ENCODE peak calls at places on chromosomes 11 and 22, in seven cellular contexts. F, H, S, I, L, B and O are unnamed samples.

GRCh38 chr11:117434481-117434880 is 106.8 kb downstream of the CEP164 start:
- DNase-seq in B (no peak), I (no peak), L (no peak), F (no peak), H (no peak), S (no peak), O (no peak)

GRCh38 chr22:20434773-20435172 is 2.9 kb downstream of the SCARF2 start:
- DNase-seq in H (no peak), F (no peak), I (no peak), S (no peak), L (no peak), B (no peak), O (no peak)

GRCh38 chr11:9717040-9717357 is 53.1 kb downstream of the SWAP70 start:
- DNase-seq in L (no peak), H (no peak), F (no peak), I (no peak), B (no peak), S (no peak), O (no peak)

GRCh38 chr22:43528601-43529360 is 117.0 kb downstream of the MPPED1 start:
- DNase-seq in S (no peak), L (no peak), B (no peak), I (no peak), H (no peak), F (no peak), O (no peak)

GRCh38 chr11:112285918-112286317 is 25.3 kb upstream of the PLET1 start:
- DNase-seq in F (peak; percentile 77), L (no peak), B (no peak), S (peak; percentile 55), I (no peak), H (no peak), O (no peak)

GRCh38 chr11:64226507-64227051 is 505 bp downstream of the NUDT22 start:
- DNase-seq in F (no peak), H (peak; percentile 84), S (no peak), B (no peak), I (no peak), L (no peak), O (peak; percentile 81)

GRCh38 chr11:123549901-123550619 is 104.4 kb downstream of the SCN3B start:
- DNase-seq in L (no peak), F (peak; percentile 64), S (peak; percentile 27), I (no peak), H (no peak), B (no peak), O (no peak)

GRCh38 chr11:116376547-116376946 is 396.2 kb downstream of the BUD13 start:
- DNase-seq in S (no peak), L (no peak), B (no peak), I (no peak), F (no peak), H (no peak), O (no peak)

GRCh38 chr22:30891443-30891755 is 77.2 kb downstream of the MORC2 start:
- DNase-seq in S (no peak), L (no peak), B (no peak), I (peak; percentile 43), H (no peak), F (no peak), O (no peak)

GRCh38 chr11:32072872-32073661 is 17.8 kb upstream of the RCN1 start:
- DNase-seq in H (no peak), S (no peak), I (no peak), B (no peak), L (no peak), F (no peak), O (no peak)

GRCh38 chr11:102812188-102812587 is 14.2 kb upstream of the MMP1 start:
- DNase-seq in B (no peak), L (no peak), H (no peak), F (no peak), S (no peak), I (no peak), O (no peak)
- TF ChIP-seq CTCF in B (no peak), L (no peak), H (no peak), F (no peak), S (no peak), I (no peak), O (no peak)

DNA sequence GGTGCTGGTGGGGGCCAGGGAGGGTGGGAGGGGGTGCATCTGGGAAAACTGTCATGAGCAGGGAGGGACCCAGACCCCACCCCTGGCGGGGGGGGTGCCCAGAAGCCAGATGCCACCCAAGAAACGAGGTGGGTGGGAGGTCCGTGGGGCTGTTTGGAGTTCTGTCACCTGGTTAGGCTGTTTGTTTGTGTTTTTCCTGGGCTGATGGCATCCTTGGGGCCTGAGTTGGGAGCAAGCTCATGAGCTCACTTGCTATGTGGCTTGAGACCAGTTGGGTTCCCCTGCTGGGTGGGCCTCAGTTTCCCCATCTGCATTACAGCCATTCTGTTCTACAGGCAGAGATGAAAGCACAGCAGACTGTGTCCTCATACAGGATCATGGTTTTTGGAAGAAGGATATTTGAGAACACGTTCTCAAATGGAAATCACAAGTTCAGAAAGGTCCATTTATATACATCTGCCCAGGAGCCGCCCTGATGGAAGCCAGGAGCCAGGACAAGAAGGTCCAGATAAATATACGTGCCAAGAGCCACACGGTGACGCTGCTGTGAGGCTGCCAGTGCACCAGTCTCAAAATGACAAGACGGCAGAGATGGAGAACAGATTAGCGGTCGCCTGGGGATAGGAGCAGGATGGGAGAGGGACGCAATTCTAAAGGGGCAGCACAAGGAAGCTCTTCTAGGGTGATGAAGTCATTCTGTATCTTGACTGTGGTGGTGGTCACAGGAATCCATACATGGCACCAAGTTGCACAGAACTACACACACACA is 312.9 kb downstream of the MN1 start:
- DNase-seq in L (no peak), S (no peak), H (no peak), F (no peak), I (no peak), B (no peak), O (no peak)
- TF ChIP-seq CTCF in L (no peak), S (no peak), H (no peak), F (no peak), I (no peak), B (no peak), O (no peak)

DNA sequence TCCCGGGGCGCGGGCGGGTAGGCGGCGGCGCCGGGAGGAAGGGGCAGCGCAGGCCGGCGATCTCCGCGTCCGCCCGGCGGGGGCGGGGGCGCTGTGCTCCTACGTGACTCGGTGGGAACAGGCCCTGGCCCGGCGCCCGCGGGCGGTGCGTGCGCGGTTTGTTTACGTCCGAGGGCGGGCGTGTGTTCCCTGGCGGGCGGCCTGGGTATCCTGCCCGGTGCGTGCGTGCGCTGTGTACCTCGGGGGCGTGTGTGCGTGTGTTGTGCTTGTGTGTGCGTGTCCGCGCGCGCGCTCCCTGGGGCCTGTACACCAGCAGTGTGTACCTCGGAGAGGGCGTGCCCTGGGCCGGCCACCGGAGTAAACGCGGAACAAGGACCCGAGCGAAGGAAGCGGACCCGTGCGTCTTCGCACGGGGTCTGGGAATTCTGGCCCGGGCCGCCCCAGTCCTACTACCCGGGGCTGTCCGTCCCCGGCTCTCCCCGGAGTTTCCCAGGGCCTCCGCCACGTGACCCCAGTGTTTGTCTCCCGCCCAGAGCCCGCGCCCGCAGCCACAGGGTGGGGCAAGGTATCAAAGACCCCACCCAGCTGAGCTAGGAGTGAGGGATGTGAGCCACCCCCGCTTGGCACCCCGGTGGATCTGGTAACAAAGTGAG is 769 bp downstream of the MAFF start:
- DNase-seq in H (peak; percentile 61), B (no peak), F (peak; percentile 84), I (peak; percentile 80), L (peak; percentile 69), S (peak; percentile 91), O (no peak)
- TF ChIP-seq CTCF in H (peak; percentile 12), B (no peak), F (no peak), I (peak; percentile 50), L (no peak), S (no peak), O (no peak)

DNA sequence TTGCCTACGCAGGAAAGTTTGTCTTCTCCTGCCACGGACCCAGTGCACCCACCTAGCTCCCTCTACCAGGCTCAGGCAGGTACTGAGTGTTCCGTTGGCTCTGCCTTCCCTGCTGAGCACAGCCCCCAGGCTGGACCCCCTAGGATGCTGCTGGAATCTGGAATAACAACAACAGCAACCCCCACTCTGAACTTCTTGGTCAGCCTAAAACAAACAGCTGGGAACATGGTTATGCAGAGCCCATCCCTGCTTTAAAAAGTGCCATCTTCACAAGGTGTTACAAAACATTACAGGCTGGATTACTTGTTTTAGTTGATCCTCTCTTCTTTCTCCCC is 1.8 kb downstream of the OPCML start:
- DNase-seq in B (no peak), S (no peak), I (no peak), F (no peak), L (no peak), H (no peak), O (no peak)
- TF ChIP-seq CTCF in B (no peak), S (no peak), I (peak; percentile 26), F (no peak), L (no peak), H (no peak), O (no peak)

DNA sequence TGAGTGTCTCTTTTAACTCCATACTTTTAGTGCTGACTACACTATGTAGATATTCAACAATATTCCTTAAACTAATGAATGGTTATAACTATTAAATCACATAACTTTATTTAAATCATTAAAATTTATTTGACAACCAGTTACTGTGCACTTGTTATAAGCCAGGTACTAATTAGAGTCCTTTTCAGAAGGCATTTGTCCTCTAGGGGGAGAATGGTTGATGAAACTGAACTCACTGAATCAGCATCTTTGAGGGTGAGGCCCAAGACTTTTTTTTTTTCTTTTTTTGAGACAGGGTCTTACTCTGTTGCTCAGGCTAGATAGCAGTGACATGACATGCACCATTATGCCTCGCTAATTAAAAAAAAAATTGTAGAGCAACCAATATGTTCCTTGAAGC is 515.6 kb upstream of the CCDC90B start:
- DNase-seq in F (no peak), S (no peak), B (no peak), H (no peak), I (no peak), L (no peak), O (no peak)
- TF ChIP-seq CTCF in F (peak; percentile 18), S (peak; percentile 21), B (no peak), H (no peak), I (peak; percentile 43), L (peak; percentile 19), O (no peak)

GRCh38 chr11:103609117-103610066 is 427.0 kb upstream of the DDI1 start:
- DNase-seq in B (peak; percentile 25), F (peak; percentile 97), L (no peak), H (no peak), S (peak; percentile 97), I (no peak), O (no peak)
- TF ChIP-seq CTCF in B (no peak), F (peak; percentile 78), L (no peak), H (no peak), S (peak; percentile 89), I (peak; percentile 48), O (no peak)

GRCh38 chr11:11078344-11078743 is 220.5 kb upstream of the ZBED5 start:
- DNase-seq in F (no peak), B (no peak), I (no peak), L (no peak), H (no peak), S (peak; percentile 17), O (no peak)
- TF ChIP-seq CTCF in F (peak; percentile 25), B (peak; percentile 21), I (no peak), L (no peak), H (no peak), S (no peak), O (no peak)

GRCh38 chr11:1482581-1483444 is 3.8 kb downstream of the MOB2 start:
- DNase-seq in L (no peak), H (no peak), S (no peak), F (no peak), I (no peak), B (no peak), O (no peak)
- TF ChIP-seq CTCF in L (no peak), H (no peak), S (no peak), F (no peak), I (no peak), B (no peak), O (no peak)